ENCODE peak calls at places on chromosomes 3 and 15, in six cellular contexts. One of them, this sample, is unnamed.

GRCh38 chr15:73282567-73283200 is 86.1 kb downstream of the HCN4 start:
- DNase-seq in SK-N-SH: no peak
- DNase-seq in K562: no peak
- DNase-seq in H1: no peak
- DNase-seq in HepG2: no peak
- DNase-seq in GM12878: no peak
- DNase-seq in this sample: no peak

GRCh38 chr3:119557874-119558264 is 1.5 kb downstream of the CD80 start:
- DNase-seq in SK-N-SH: no peak
- DNase-seq in K562: peak; percentile 8
- DNase-seq in H1: no peak
- DNase-seq in HepG2: no peak
- DNase-seq in GM12878: no peak
- DNase-seq in this sample: no peak

GRCh38 chr3:123481722-123482457 is 33.0 kb upstream of the ADCY5 start:
- DNase-seq in SK-N-SH: no peak
- DNase-seq in K562: no peak
- DNase-seq in H1: no peak
- DNase-seq in HepG2: no peak
- DNase-seq in GM12878: no peak
- DNase-seq in this sample: no peak

GRCh38 chr3:22372292-22372949 is 621.4 kb upstream of the ZNF385D start:
- DNase-seq in SK-N-SH: peak; percentile 81
- DNase-seq in K562: no peak
- DNase-seq in H1: no peak
- DNase-seq in HepG2: no peak
- DNase-seq in GM12878: no peak
- DNase-seq in this sample: no peak

GRCh38 chr3:27216955-27217552 is 152.1 kb downstream of the NEK10 start:
- DNase-seq in SK-N-SH: no peak
- DNase-seq in K562: no peak
- DNase-seq in H1: no peak
- DNase-seq in HepG2: no peak
- DNase-seq in GM12878: no peak
- DNase-seq in this sample: no peak

GRCh38 chr15:40002295-40002694 is 36.7 kb downstream of the SRP14 start:
- DNase-seq in SK-N-SH: no peak
- DNase-seq in K562: no peak
- DNase-seq in H1: no peak
- DNase-seq in HepG2: peak; percentile 99
- DNase-seq in GM12878: no peak
- DNase-seq in this sample: peak; percentile 29

GRCh38 chr3:171417137-171417536 is 43.1 kb downstream of the TNIK start:
- DNase-seq in SK-N-SH: no peak
- DNase-seq in K562: no peak
- DNase-seq in H1: no peak
- DNase-seq in HepG2: no peak
- DNase-seq in GM12878: no peak
- DNase-seq in this sample: no peak

GRCh38 chr3:184562875-184563568 is 1.4 kb downstream of the EPHB3 start:
- DNase-seq in SK-N-SH: no peak
- DNase-seq in K562: no peak
- DNase-seq in H1: no peak
- DNase-seq in HepG2: no peak
- DNase-seq in GM12878: no peak
- DNase-seq in this sample: no peak

GRCh38 chr3:148937477-148937876 is 53.9 kb upstream of the GYG1 start:
- DNase-seq in SK-N-SH: no peak
- DNase-seq in K562: no peak
- DNase-seq in H1: no peak
- DNase-seq in HepG2: no peak
- DNase-seq in GM12878: no peak
- DNase-seq in this sample: no peak

GRCh38 chr3:14774431-14774830 is 44.3 kb upstream of the FGD5 start:
- DNase-seq in SK-N-SH: no peak
- DNase-seq in K562: no peak
- DNase-seq in H1: no peak
- DNase-seq in HepG2: no peak
- DNase-seq in GM12878: no peak
- DNase-seq in this sample: no peak

GRCh38 chr15:36967929-36968328 is 132.4 kb downstream of the MEIS2 start:
- DNase-seq in SK-N-SH: no peak
- DNase-seq in K562: no peak
- DNase-seq in H1: no peak
- DNase-seq in HepG2: no peak
- DNase-seq in GM12878: no peak
- DNase-seq in this sample: no peak

GRCh38 chr3:7876741-7877297 is 624.8 kb upstream of the LMCD1 start:
- DNase-seq in SK-N-SH: no peak
- DNase-seq in K562: no peak
- DNase-seq in H1: no peak
- DNase-seq in HepG2: no peak
- DNase-seq in GM12878: no peak
- DNase-seq in this sample: no peak

GRCh38 chr3:52481819-52482521 is 13.2 kb upstream of the STAB1 start:
- DNase-seq in SK-N-SH: peak; percentile 72
- DNase-seq in K562: peak; percentile 74
- DNase-seq in H1: peak; percentile 51
- DNase-seq in HepG2: no peak
- DNase-seq in GM12878: no peak
- DNase-seq in this sample: peak; percentile 38

GRCh38 chr3:132622148-132622547 is 25.1 kb downstream of the ACKR4 start:
- DNase-seq in SK-N-SH: no peak
- DNase-seq in K562: no peak
- DNase-seq in H1: no peak
- DNase-seq in HepG2: no peak
- DNase-seq in GM12878: no peak
- DNase-seq in this sample: no peak

GRCh38 chr3:79871656-79872055 is 103.9 kb upstream of the ROBO1 start:
- DNase-seq in SK-N-SH: no peak
- DNase-seq in K562: no peak
- DNase-seq in H1: no peak
- DNase-seq in HepG2: no peak
- DNase-seq in GM12878: no peak
- DNase-seq in this sample: no peak

GRCh38 chr3:173411288-173412064 is 13.9 kb downstream of the NLGN1 start:
- DNase-seq in SK-N-SH: peak; percentile 37
- DNase-seq in K562: no peak
- DNase-seq in H1: no peak
- DNase-seq in HepG2: peak; percentile 9
- DNase-seq in GM12878: no peak
- DNase-seq in this sample: peak; percentile 11

GRCh38 chr3:192887047-192887446 is 30.6 kb downstream of the MB21D2 start:
- DNase-seq in SK-N-SH: no peak
- DNase-seq in K562: no peak
- DNase-seq in H1: no peak
- DNase-seq in HepG2: peak; percentile 38
- DNase-seq in GM12878: no peak
- DNase-seq in this sample: peak; percentile 93

GRCh38 chr15:93524432-93524831 is 435.4 kb upstream of the RGMA start:
- DNase-seq in SK-N-SH: no peak
- DNase-seq in K562: no peak
- DNase-seq in H1: no peak
- DNase-seq in HepG2: no peak
- DNase-seq in GM12878: no peak
- DNase-seq in this sample: no peak

GRCh38 chr3:109171479-109171878 is 35.0 kb downstream of the C3orf85 start:
- DNase-seq in SK-N-SH: no peak
- DNase-seq in K562: no peak
- DNase-seq in H1: no peak
- DNase-seq in HepG2: no peak
- DNase-seq in GM12878: no peak
- DNase-seq in this sample: no peak

GRCh38 chr3:109176726-109177125 is 40.2 kb downstream of the C3orf85 start:
- DNase-seq in SK-N-SH: no peak
- DNase-seq in K562: no peak
- DNase-seq in H1: no peak
- DNase-seq in HepG2: no peak
- DNase-seq in GM12878: no peak
- DNase-seq in this sample: no peak

GRCh38 chr3:109177888-109178287 is 41.4 kb downstream of the C3orf85 start:
- DNase-seq in SK-N-SH: no peak
- DNase-seq in K562: no peak
- DNase-seq in H1: no peak
- DNase-seq in HepG2: no peak
- DNase-seq in GM12878: no peak
- DNase-seq in this sample: no peak

GRCh38 chr3:109178701-109179100 is 42.2 kb downstream of the C3orf85 start:
- DNase-seq in SK-N-SH: no peak
- DNase-seq in K562: no peak
- DNase-seq in H1: no peak
- DNase-seq in HepG2: no peak
- DNase-seq in GM12878: no peak
- DNase-seq in this sample: no peak

DNA sequence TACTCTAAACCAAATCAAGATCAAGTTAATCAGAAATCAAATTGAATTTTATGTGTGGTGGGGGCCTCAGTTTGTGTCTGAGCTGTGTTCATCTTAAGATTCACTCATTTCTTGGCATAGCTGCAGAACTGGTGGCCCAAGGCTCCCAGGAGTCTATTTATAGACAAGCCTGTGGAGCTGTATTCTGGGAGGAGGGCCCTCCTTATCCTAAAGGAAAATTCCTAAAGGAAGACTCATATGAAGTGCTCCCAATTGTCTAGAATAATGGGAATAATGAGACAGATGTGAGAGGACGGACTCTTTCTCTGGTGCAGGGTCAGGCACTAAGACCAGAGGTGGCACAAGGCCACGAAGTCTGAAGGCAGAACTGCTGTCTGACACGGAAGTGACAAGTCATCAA is 38.9 kb downstream of the C3orf85 start:
- DNase-seq in SK-N-SH: no peak
- DNase-seq in K562: no peak
- DNase-seq in H1: no peak
- DNase-seq in HepG2: no peak
- DNase-seq in GM12878: no peak
- DNase-seq in this sample: no peak
- TF ChIP-seq CHD2 in SK-N-SH: no peak
- TF ChIP-seq CHD2 in K562: no peak
- TF ChIP-seq CHD2 in H1: no peak
- TF ChIP-seq CHD2 in HepG2: no peak
- TF ChIP-seq CHD2 in GM12878: no peak
- TF ChIP-seq CHD2 in this sample: no peak

GRCh38 chr15:72200395-72201237 is 3.0 kb upstream of the GRAMD2A start:
- DNase-seq in SK-N-SH: no peak
- DNase-seq in K562: no peak
- DNase-seq in H1: no peak
- DNase-seq in HepG2: no peak
- DNase-seq in GM12878: no peak
- DNase-seq in this sample: no peak

GRCh38 chr15:72201346-72202029 is 3.9 kb upstream of the GRAMD2A start:
- DNase-seq in SK-N-SH: no peak
- DNase-seq in K562: no peak
- DNase-seq in H1: no peak
- DNase-seq in HepG2: no peak
- DNase-seq in GM12878: no peak
- DNase-seq in this sample: no peak

GRCh38 chr15:72198410-72199270 is 1.1 kb upstream of the GRAMD2A start:
- DNase-seq in SK-N-SH: no peak
- DNase-seq in K562: no peak
- DNase-seq in H1: no peak
- DNase-seq in HepG2: no peak
- DNase-seq in GM12878: no peak
- DNase-seq in this sample: no peak

GRCh38 chr15:72197460-72198409 is at the start of gene GRAMD2A:
- DNase-seq in SK-N-SH: peak; percentile 91
- DNase-seq in K562: no peak
- DNase-seq in H1: peak; percentile 50
- DNase-seq in HepG2: no peak
- DNase-seq in GM12878: no peak
- DNase-seq in this sample: peak; percentile 30

DNA sequence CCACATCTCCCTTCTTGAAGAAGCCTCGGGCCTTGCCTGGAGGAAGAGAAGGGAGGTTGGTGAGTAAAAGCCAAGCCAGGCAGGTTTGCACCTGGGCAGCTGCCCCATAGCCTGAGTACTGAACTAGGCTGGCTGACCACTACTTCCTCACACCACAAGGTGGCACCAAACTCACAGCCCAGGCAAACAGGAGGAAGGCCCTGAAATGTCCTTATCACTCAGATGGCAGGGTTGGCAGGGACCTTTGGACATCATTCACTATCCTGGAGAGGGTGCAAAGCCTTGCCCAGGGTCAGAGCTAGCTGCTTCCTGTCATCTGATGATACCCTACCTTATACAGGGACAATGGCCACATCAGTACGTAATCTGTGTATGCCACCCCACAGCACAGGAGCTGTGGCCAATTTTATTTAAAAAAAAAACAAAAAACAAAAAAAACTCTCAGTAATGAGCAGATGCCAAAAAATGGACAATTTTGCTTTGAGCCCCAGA is 2.2 kb upstream of the GRAMD2A start:
- DNase-seq in SK-N-SH: peak; percentile 87
- DNase-seq in K562: peak; percentile 74
- DNase-seq in H1: no peak
- DNase-seq in HepG2: peak; percentile 76
- DNase-seq in GM12878: peak; percentile 36
- DNase-seq in this sample: peak; percentile 93
- TF ChIP-seq CHD2 in SK-N-SH: peak; percentile 20
- TF ChIP-seq CHD2 in K562: no peak
- TF ChIP-seq CHD2 in H1: no peak
- TF ChIP-seq CHD2 in HepG2: no peak
- TF ChIP-seq CHD2 in GM12878: no peak
- TF ChIP-seq CHD2 in this sample: no peak

DNA sequence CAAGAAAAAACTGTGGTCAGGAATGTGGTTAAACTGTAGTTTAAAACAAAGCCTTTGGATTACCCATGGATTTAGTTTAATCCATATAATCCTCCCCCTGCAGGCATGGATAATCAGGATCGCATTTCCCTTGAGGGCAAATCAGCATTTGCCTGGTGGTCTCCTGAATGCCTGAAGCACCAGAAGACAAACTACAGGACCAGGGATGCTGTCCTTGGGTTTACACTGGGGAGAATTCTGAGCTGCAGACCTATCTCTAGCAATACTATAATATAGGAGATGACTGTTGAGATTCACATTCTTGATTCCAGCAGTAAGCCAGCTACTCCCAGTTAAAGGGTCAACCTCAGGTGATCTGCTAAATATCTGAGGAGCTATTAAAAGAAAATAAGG is 10.6 kb downstream of the PIK3CB start:
- DNase-seq in SK-N-SH: no peak
- DNase-seq in K562: no peak
- DNase-seq in H1: no peak
- DNase-seq in HepG2: no peak
- DNase-seq in GM12878: no peak
- DNase-seq in this sample: no peak
- TF ChIP-seq CHD2 in SK-N-SH: no peak
- TF ChIP-seq CHD2 in K562: no peak
- TF ChIP-seq CHD2 in H1: no peak
- TF ChIP-seq CHD2 in HepG2: no peak
- TF ChIP-seq CHD2 in GM12878: no peak
- TF ChIP-seq CHD2 in this sample: no peak

DNA sequence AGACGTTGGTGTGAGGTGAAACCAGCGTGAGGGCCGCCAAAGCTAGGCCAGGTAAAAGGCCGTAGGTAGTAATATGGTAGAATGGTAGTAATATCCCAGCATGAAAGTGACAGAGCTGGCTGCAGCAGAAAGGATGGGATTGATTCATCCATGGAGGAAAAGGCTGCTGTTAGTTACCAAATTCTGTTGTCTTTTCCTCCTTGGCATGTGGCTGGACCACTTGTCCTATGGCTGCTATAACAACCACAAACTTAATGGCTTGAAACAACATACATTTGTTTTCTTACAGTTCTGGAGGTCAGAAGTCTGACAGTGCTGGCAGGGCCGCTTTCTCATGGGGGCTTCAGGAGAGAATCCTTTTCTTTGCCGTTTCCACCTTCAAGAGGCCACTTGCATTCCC is 47.8 kb upstream of the CHST2 start:
- DNase-seq in SK-N-SH: no peak
- DNase-seq in K562: no peak
- DNase-seq in H1: no peak
- DNase-seq in HepG2: no peak
- DNase-seq in GM12878: no peak
- DNase-seq in this sample: no peak
- TF ChIP-seq CHD2 in SK-N-SH: no peak
- TF ChIP-seq CHD2 in K562: no peak
- TF ChIP-seq CHD2 in H1: no peak
- TF ChIP-seq CHD2 in HepG2: no peak
- TF ChIP-seq CHD2 in GM12878: no peak
- TF ChIP-seq CHD2 in this sample: no peak